ENCODE peak calls at places on chromosomes 4 and X, in five cellular contexts. N, Y, Q, F and B are unnamed samples.

GRCh38 chr4:7938513-7939376 is 916 bp downstream of the AFAP1 start:
- DNase-seq in Y (no peak), F (no peak), Q (peak; percentile 77), N (no peak), B (no peak)

GRCh38 chr4:182853731-182854130 is 63.5 kb downstream of the DCTD start:
- DNase-seq in F (no peak), Q (no peak), N (no peak), Y (no peak), B (no peak)

GRCh38 chr4:39686997-39687396 is 10.9 kb upstream of the UBE2K start:
- DNase-seq in Y (no peak), Q (no peak), N (no peak), F (no peak), B (no peak)

GRCh38 chrX:12403474-12404082 is 265.3 kb downstream of the FRMPD4 start:
- DNase-seq in Y (no peak), F (no peak), Q (no peak), N (no peak), B (no peak)

GRCh38 chr4:4881432-4881831 is 22.0 kb downstream of the MSX1 start:
- DNase-seq in Y (no peak), F (no peak), Q (no peak), N (no peak), B (no peak)

GRCh38 chr4:57270350-57270749 is 160.2 kb upstream of the IGFBP7 start:
- DNase-seq in Y (peak; percentile 11), Q (no peak), N (no peak), F (no peak), B (no peak)

GRCh38 chr4:8419222-8420041 is 21.1 kb downstream of the ACOX3 start:
- DNase-seq in Y (peak; percentile 55), Q (no peak), N (no peak), F (no peak), B (no peak)

GRCh38 chr4:119016636-119017035 is 119.0 kb upstream of the MYOZ2 start:
- DNase-seq in F (no peak), N (no peak), Q (no peak), Y (no peak), B (no peak)

GRCh38 chrX:55074851-55075467 is at the start of gene PAGE2B:
- DNase-seq in Y (no peak), N (no peak), F (no peak), Q (no peak), B (no peak)

GRCh38 chr4:140152015-140152703 is 1.8 kb downstream of the MAML3 start:
- DNase-seq in F (no peak), Q (peak; percentile 84), Y (peak; percentile 60), N (peak; percentile 46), B (no peak)

GRCh38 chr4:107279729-107280128 is 243.6 kb upstream of the DKK2 start:
- DNase-seq in Y (no peak), N (no peak), Q (no peak), F (peak; percentile 23), B (no peak)

GRCh38 chrX:1472975-1473374 is 20.3 kb upstream of the ASMTL start:
- DNase-seq in Y (no peak), Q (no peak), F (no peak), N (no peak), B (no peak)

GRCh38 chr4:67749286-67749685 is 4.9 kb downstream of the GNRHR start:
- DNase-seq in Y (no peak), N (no peak), Q (no peak), F (no peak), B (no peak)

GRCh38 chrX:9844936-9845573 is 58.8 kb downstream of the SHROOM2 start:
- DNase-seq in N (no peak), F (no peak), Y (no peak), Q (no peak), B (no peak)

GRCh38 chrX:134604701-134605271 is 53.5 kb downstream of the PLAC1 start:
- DNase-seq in Y (no peak), Q (no peak), F (no peak), N (peak; percentile 43), B (no peak)

GRCh38 chrX:123188081-123188480 is 4.0 kb downstream of the GRIA3 start:
- DNase-seq in F (no peak), Q (no peak), Y (no peak), N (no peak), B (no peak)

GRCh38 chr4:173301518-173302201 is 32.5 kb downstream of the HMGB2 start:
- DNase-seq in N (peak; percentile 3), Q (peak; percentile 24), Y (peak; percentile 57), F (no peak), B (no peak)

GRCh38 chr4:51925307-51925706 is 82.4 kb downstream of the DCUN1D4 start:
- DNase-seq in Q (no peak), N (no peak), F (no peak), Y (no peak), B (no peak)

GRCh38 chr4:109091754-109092409 is 210.6 kb downstream of the COL25A1 start:
- DNase-seq in N (no peak), Q (no peak), F (no peak), Y (peak; percentile 5), B (no peak)

DNA sequence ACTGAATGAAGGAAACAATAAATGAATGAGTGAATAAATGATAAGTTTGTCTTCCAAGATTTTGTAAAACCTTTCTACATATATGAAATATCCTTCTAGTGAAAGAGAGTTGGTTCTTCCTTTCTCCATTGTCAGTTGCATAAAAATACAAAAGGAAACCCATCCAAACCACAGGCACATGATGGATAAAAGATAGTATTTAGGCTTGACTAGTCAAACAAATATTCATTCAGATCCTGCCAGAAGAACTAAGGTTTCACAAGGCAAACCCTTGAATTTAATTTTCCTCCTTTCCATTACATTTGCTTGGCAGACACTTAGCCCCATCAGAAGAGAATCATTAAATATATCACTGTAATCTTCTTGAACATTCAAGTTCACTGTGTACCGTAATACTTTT is 208.4 kb downstream of the COL25A1 start:
- DNase-seq in F (no peak), Y (no peak), N (no peak), Q (no peak), B (no peak)
- TF ChIP-seq SIN3A in F (no peak), Y (no peak), N (no peak), Q (no peak), B (no peak)

GRCh38 chrX:133493366-133493765 is 78.1 kb upstream of the GPC4 start:
- DNase-seq in Q (no peak), F (no peak), Y (no peak), N (no peak), B (no peak)
- H3K4me1 ChIP-seq in Q (no peaks in the 10 kb centered on the region), F (no peaks in the 10 kb centered on the region), Y (no peaks in the 10 kb centered on the region), N (no peaks in the 10 kb centered on the region), B (no peaks in the 10 kb centered on the region)

GRCh38 chr4:176499518-176499917 is 179.8 kb downstream of the SPCS3 start:
- DNase-seq in N (no peak), Q (no peak), Y (no peak), F (no peak), B (no peak)
- H3K4me3 ChIP-seq in N (no peak overlapping the region), Q (no peak overlapping the region), Y (no peak overlapping the region), F (no peak overlapping the region), B (no peak overlapping the region)

DNA sequence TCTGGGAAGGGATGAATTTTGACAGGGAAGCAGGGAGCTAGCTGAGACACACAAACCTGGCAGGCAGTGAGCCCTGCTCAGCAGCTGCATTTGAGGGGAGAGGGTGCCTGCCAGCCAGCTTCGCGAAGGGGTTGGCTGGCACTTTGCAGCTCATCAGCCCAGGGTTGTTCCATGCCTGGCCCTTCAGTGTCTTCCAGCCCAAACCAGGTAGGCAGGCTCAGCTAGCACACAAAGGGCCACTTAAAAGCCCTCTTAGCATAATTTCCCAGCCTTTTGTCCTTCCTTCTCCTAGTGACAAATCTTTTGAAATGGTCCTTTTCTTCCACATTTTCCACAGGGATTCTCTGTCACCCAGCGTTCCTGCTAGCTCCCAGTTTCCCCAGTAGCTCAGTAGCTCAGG is 4.3 kb upstream of the FRMPD3 start:
- DNase-seq in Y (no peak), Q (no peak), N (no peak), F (no peak), B (no peak)
- TF ChIP-seq SIN3A in Y (no peak), Q (no peak), N (no peak), F (no peak), B (no peak)

DNA sequence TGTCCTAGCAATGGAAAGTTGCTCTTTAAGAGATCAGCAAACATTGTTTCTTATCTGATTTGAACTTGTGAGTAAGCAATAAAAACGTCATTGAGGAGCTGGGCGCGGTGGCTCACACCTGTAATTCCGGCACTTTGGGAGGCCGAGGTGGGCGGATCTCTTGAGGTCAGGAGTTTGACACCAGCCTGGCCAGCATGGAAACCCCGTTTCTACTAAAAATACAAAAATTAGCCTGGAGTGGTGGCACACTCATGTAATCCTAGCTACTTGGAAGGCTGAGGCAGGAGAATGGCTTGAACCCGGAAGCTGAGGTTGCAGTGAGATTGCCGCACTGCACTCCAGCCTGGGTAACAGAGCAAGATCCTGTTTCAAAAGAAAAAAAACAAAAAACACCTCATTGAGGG is 11.2 kb upstream of the PLAC8 start:
- DNase-seq in Q (no peak), Y (no peak), F (no peak), N (no peak), B (no peak)
- H3K4me1 ChIP-seq in Q (no peaks in the 10 kb centered on the region), Y (no peaks in the 10 kb centered on the region), F (peaks cover 12% of the 10 kb centered on the region), N (no peaks in the 10 kb centered on the region), B (no peaks in the 10 kb centered on the region)

GRCh38 chr4:11428161-11428700 is 463 bp downstream of the HS3ST1 start:
- DNase-seq in N (no peak), Q (no peak), F (no peak), Y (no peak), B (no peak)

GRCh38 chr4:11428701-11429571 is at the start of gene HS3ST1:
- DNase-seq in F (no peak), Q (peak; percentile 38), N (peak; percentile 94), Y (no peak), B (peak; percentile 39)

GRCh38 chr4:11427201-11427996 is 1.3 kb downstream of the HS3ST1 start:
- DNase-seq in F (no peak), Y (no peak), Q (no peak), N (no peak), B (no peak)

GRCh38 chr4:11426716-11427115 is 2.0 kb downstream of the HS3ST1 start:
- DNase-seq in N (no peak), Q (no peak), Y (no peak), F (no peak), B (no peak)

GRCh38 chr4:11429646-11430045 is 952 bp upstream of the HS3ST1 start:
- DNase-seq in F (no peak), Q (no peak), N (no peak), Y (no peak), B (no peak)
- H3K4me3 ChIP-seq in F (no peak overlapping the region), Q (no peak overlapping the region), N (peak overlapping the region; percentile 91), Y (no peak overlapping the region), B (peak overlapping the region; percentile 82)

GRCh38 chrX:17606211-17606610 is 131.1 kb upstream of the SCML1 start:
- DNase-seq in F (no peak), N (no peak), Q (no peak), Y (no peak), B (no peak)

GRCh38 chrX:17610788-17611187 is 126.5 kb upstream of the SCML1 start:
- DNase-seq in Y (no peak), Q (no peak), F (no peak), N (no peak), B (no peak)

GRCh38 chrX:17608898-17609297 is 128.4 kb upstream of the SCML1 start:
- DNase-seq in N (no peak), F (no peak), Y (no peak), Q (no peak), B (no peak)

GRCh38 chrX:17601816-17602215 is 135.5 kb upstream of the SCML1 start:
- DNase-seq in N (no peak), Q (no peak), Y (no peak), F (no peak), B (no peak)

GRCh38 chrX:17605676-17606075 is 131.6 kb upstream of the SCML1 start:
- DNase-seq in F (no peak), N (no peak), Q (no peak), Y (no peak), B (no peak)
- TF ChIP-seq SIN3A in F (no peak), N (no peak), Q (no peak), Y (no peak), B (no peak)